ENCODE peak calls at places on chromosomes 6 and 20, in four cellular contexts. R is GM04503, K is lower lobe of right lung, I is endothelial cell. P is an unnamed sample.

GRCh38 chr6:40815731-40816130 is 223.3 kb downstream of the UNC5CL start:
- DNase-seq in R (no peak), K (no peak), I (no peak), P (no peak)

GRCh38 chr6:166197361-166197760 is 29.7 kb upstream of the TBXT start:
- DNase-seq in R (no peak), K (no peak), I (no peak), P (no peak)

GRCh38 chr6:161029195-161029809 is 37.7 kb downstream of the MAP3K4 start:
- DNase-seq in R (peak; percentile 98), K (no peak), I (no peak), P (no peak)

GRCh38 chr6:89941031-89941775 is 46.9 kb downstream of the GJA10 start:
- DNase-seq in R (no peak), K (peak; percentile 64), I (no peak), P (peak; percentile 35)

GRCh38 chr20:62449951-62450815 is 22.8 kb upstream of the RBBP8NL start:
- DNase-seq in R (no peak), K (no peak), I (no peak), P (no peak)

GRCh38 chr6:134177753-134178229 is 125.4 kb upstream of the SLC2A12 start:
- DNase-seq in R (peak; percentile 81), K (no peak), I (no peak), P (no peak)

GRCh38 chr20:2365091-2365490 is 15.6 kb upstream of the TGM6 start:
- DNase-seq in R (no peak), K (no peak), I (no peak), P (no peak)

GRCh38 chr20:37407573-37408002 is 61.6 kb downstream of the SRC start:
- DNase-seq in R (no peak), K (no peak), I (no peak), P (no peak)

GRCh38 chr6:24936641-24937317 is 1.0 kb upstream of the RIPOR2 start:
- DNase-seq in R (no peak), K (no peak), I (no peak), P (no peak)

GRCh38 chr6:44030812-44031454 is 96.3 kb downstream of the MRPL14 start:
- DNase-seq in R (no peak), K (no peak), I (no peak), P (no peak)

GRCh38 chr6:37171141-37171969 is 1.4 kb downstream of the PIM1 start:
- DNase-seq in R (peak; percentile 13), K (peak; percentile 66), I (peak; percentile 28), P (peak; percentile 43)

GRCh38 chr20:57680934-57681914 is 28.6 kb downstream of the PMEPA1 start:
- DNase-seq in R (no peak), K (no peak), I (no peak), P (no peak)

GRCh38 chr20:32501709-32502108 is 83.4 kb downstream of the NOL4L start:
- DNase-seq in R (no peak), K (no peak), I (no peak), P (no peak)

GRCh38 chr20:57618091-57618765 is 2.0 kb downstream of the ZBP1 start:
- DNase-seq in R (no peak), K (peak; percentile 39), I (no peak), P (no peak)

GRCh38 chr6:165894228-165894825 is 231.3 kb upstream of the PDE10A start:
- DNase-seq in R (no peak), K (no peak), I (no peak), P (no peak)

GRCh38 chr20:60381643-60382400 is 423.6 kb downstream of the CDH26 start:
- DNase-seq in R (no peak), K (no peak), I (no peak), P (no peak)

GRCh38 chr6:138869343-138869742 is 73.5 kb downstream of the ECT2L start:
- DNase-seq in R (no peak), K (no peak), I (no peak), P (peak; percentile 19)

GRCh38 chr6:142833054-142833453 is 111.9 kb downstream of the HIVEP2 start:
- DNase-seq in R (peak; percentile 61), K (no peak), I (no peak), P (no peak)

GRCh38 chr6:24149836-24150235 is 23.8 kb downstream of the NRSN1 start:
- DNase-seq in R (no peak), K (no peak), I (no peak), P (no peak)

GRCh38 chr6:33172307-33173227 is 19.7 kb downstream of the COL11A2 start:
- DNase-seq in R (no peak), K (no peak), I (peak; percentile 41), P (no peak)

GRCh38 chr6:43761666-43762409 is 8.2 kb upstream of the VEGFA start:
- DNase-seq in R (no peak), K (peak; percentile 37), I (no peak), P (no peak)

GRCh38 chr6:142071981-142072380 is 60.7 kb upstream of the GJE1 start:
- DNase-seq in R (no peak), K (no peak), I (no peak), P (no peak)

GRCh38 chr6:129558248-129558647 is 151.7 kb downstream of the ARHGAP18 start:
- DNase-seq in R (no peak), K (no peak), I (no peak), P (no peak)

GRCh38 chr6:33181141-33181540 is 11.1 kb downstream of the COL11A2 start:
- DNase-seq in R (no peak), K (no peak), I (no peak), P (no peak)

GRCh38 chr20:573414-574296 is 30.1 kb upstream of the CSNK2A1 start:
- DNase-seq in R (no peak), K (no peak), I (no peak), P (no peak)

GRCh38 chr20:36384022-36384619 is 78.0 kb downstream of the DLGAP4 start:
- DNase-seq in R (no peak), K (no peak), I (peak; percentile 73), P (no peak)

GRCh38 chr20:11483697-11484096 is 434.0 kb upstream of the BTBD3 start:
- DNase-seq in R (no peak), K (no peak), I (no peak), P (no peak)

GRCh38 chr6:105814745-105815536 is 271.2 kb upstream of the PRDM1 start:
- DNase-seq in R (no peak), K (no peak), I (no peak), P (no peak)

GRCh38 chr6:108175176-108175591 is 9.4 kb downstream of the NR2E1 start:
- DNase-seq in R (no peak), K (no peak), I (no peak), P (no peak)

GRCh38 chr20:48722737-48723191 is 105.0 kb downstream of the PREX1 start:
- DNase-seq in R (no peak), K (no peak), I (no peak), P (no peak)

GRCh38 chr6:140779341-140779740 is 1353.4 kb upstream of the GJE1 start:
- DNase-seq in R (no peak), K (no peak), I (no peak), P (no peak)

GRCh38 chr6:110552901-110553641 is 76.7 kb upstream of the SLC22A16 start:
- DNase-seq in R (no peak), K (no peak), I (no peak), P (no peak)

GRCh38 chr6:33975631-33976424 is 170.1 kb downstream of the GRM4 start:
- DNase-seq in R (no peak), K (no peak), I (peak; percentile 41), P (no peak)

GRCh38 chr20:50273601-50274491 is 83.2 kb downstream of the CEBPB start:
- DNase-seq in R (no peak), K (no peak), I (no peak), P (no peak)

GRCh38 chr6:24720131-24720603 is 1.2 kb upstream of the C6orf62 start:
- DNase-seq in R (no peak), K (peak; percentile 82), I (peak; percentile 54), P (peak; percentile 59)

GRCh38 chr6:46983007-46983411 is 59.1 kb downstream of the ADGRF1 start:
- DNase-seq in R (peak; percentile 57), K (no peak), I (no peak), P (no peak)

P was measured in glutamatergic neuron.